ENCODE peak calls at places on chromosomes 12 and 14, in seven cellular contexts. S is ovary, U is breast epithelium, H is transverse colon, Z is IMR-90, F is heart left ventricle, E is thyroid gland. K is an unnamed sample. For H3K4me1 and H3K27me3, the result is how much of the 10 kb centered on the place peaks cover.

GRCh38 chr12:50637870-50638481 is 125.9 kb upstream of the ATF1 start:
- DNase-seq in S (no peak), U (no peak), H (no peak), Z (peak), F (no peak), E (no peak), K (no peak)

GRCh38 chr14:76726551-76726961 is 34.7 kb upstream of the VASH1 start:
- DNase-seq in S (no peak), U (no peak), H (no peak), Z (no peak), F (peak), E (no peak), K (no peak)

GRCh38 chr14:89435527-89436273 is 18.7 kb upstream of the FOXN3 start:
- DNase-seq in S (peak), U (no peak), H (no peak), Z (no peak), F (no peak), E (no peak), K (no peak)

GRCh38 chr12:40733871-40734270 is 41.6 kb downstream of the CNTN1 start:
- DNase-seq in S (no peak), U (no peak), H (no peak), Z (no peak), F (no peak), E (no peak), K (no peak)

GRCh38 chr12:53174881-53175491 is 5.5 kb upstream of the ZNF740 start:
- DNase-seq in S (no peak), U (peak), H (no peak), Z (peak), F (no peak), E (no peak), K (peak)

GRCh38 chr12:131710464-131711457 is at the start of gene SFSWAP:
- DNase-seq in S (peak), U (peak), H (peak), Z (peak), F (peak), E (peak), K (peak)

GRCh38 chr12:27619308-27619707 is 76.9 kb upstream of the REP15 start:
- DNase-seq in S (no peak), U (no peak), H (no peak), Z (peak), F (no peak), E (no peak), K (no peak)

GRCh38 chr12:100311317-100311716 is 44.3 kb downstream of the SCYL2 start:
- DNase-seq in S (no peak), U (no peak), H (no peak), Z (no peak), F (no peak), E (no peak), K (no peak)

GRCh38 chr12:80412343-80412953 is 31.6 kb upstream of the PTPRQ start:
- DNase-seq in S (no peak), U (no peak), H (no peak), Z (peak), F (no peak), E (no peak), K (peak)

GRCh38 chr12:93427779-93428564 is 13.8 kb downstream of the UBE2N start:
- DNase-seq in S (no peak), U (no peak), H (no peak), Z (peak), F (no peak), E (peak), K (no peak)

GRCh38 chr12:93429448-93429847 is 12.3 kb downstream of the UBE2N start:
- DNase-seq in S (no peak), U (no peak), H (no peak), Z (no peak), F (no peak), E (no peak), K (peak)

GRCh38 chr12:93429852-93430251 is 11.9 kb downstream of the UBE2N start:
- DNase-seq in S (no peak), U (no peak), H (no peak), Z (no peak), F (no peak), E (no peak), K (no peak)

GRCh38 chr12:93425736-93426363 is 15.9 kb downstream of the UBE2N start:
- DNase-seq in S (no peak), U (no peak), H (no peak), Z (no peak), F (no peak), E (no peak), K (no peak)

DNA sequence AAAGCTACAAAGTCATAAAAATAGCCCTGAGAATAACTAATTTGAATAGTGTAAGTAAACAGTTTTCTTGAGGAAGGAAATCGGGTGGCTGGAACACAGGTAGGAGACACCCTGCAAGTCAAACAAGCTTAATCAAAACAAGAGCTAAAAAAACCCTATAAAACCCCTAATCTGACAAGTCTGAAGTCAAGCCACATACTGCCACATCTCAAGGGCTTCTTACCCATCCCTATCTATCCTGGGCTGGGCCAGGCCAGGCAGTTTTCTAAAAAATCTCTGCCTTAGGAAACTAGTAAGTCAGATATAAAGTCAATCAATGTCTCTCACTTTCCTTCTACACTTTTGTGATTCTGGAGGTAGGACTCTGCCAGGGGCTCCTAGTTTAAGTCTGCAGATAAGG is 15.3 kb downstream of the UBE2N start:
- DNase-seq in S (no peak), U (no peak), H (no peak), Z (no peak), F (no peak), E (no peak), K (no peak)
- H3K4me1 ChIP-seq in S (under half), U (under half), H (under half), Z (under half), F (half or more), E (half or more), K (under half)

DNA sequence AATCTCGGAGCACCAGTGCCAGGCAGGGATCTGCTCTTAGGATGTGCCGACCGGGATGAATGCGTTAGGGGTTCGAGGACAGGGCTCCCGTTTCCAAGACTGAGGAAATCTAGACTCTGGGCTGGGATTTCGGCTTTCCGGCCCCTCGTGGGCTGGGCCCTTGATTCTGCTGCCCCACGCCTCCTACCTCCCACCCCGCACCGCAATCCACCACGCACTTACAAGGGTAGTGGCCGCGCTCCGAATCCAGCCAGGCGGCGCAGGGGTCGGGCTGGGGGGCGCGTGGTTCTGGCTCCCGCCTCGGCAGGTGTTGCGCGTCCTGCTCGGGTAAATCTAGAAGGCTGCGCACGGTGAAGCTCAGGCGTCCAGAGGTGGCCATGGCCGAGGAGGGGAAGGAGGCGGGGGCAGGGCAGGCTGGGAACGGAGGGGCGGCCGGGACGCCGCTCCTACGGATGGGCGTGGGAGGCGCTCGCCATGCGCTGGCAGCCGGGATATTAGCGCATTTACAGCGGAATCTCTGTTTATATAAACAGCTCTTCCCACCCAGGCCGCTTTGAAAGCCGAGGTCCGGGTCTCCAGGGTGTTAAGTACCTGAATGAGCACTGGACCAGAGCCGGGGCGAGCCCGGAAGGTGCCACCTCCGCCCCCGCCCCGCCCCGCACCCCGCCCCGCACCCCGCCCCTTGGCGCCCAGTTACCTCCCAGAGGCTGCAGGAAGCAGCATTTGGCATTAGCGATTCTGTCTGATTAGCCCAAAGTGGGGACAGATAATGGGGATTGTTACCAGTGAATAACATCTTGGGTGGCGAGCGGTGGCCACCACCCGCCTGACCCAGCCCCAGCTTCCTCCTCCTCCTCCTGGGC is at the start of gene NKX2-8:
- DNase-seq in S (no peak), U (no peak), H (no peak), Z (no peak), F (no peak), E (peak), K (no peak)
- H3K27me3 ChIP-seq in S (under half), U (half or more), H (half or more), Z (half or more), F (half or more), E (under half), K (under half)

GRCh38 chr12:47819902-47820630 is at the start of gene HDAC7:
- DNase-seq in S (peak), U (peak), H (peak), Z (peak), F (peak), E (peak), K (peak)
- TF ChIP-seq POLR2A in S (peak), U (no peak), H (no peak), Z (no peak), F (peak), E (no peak), K (peak)

DNA sequence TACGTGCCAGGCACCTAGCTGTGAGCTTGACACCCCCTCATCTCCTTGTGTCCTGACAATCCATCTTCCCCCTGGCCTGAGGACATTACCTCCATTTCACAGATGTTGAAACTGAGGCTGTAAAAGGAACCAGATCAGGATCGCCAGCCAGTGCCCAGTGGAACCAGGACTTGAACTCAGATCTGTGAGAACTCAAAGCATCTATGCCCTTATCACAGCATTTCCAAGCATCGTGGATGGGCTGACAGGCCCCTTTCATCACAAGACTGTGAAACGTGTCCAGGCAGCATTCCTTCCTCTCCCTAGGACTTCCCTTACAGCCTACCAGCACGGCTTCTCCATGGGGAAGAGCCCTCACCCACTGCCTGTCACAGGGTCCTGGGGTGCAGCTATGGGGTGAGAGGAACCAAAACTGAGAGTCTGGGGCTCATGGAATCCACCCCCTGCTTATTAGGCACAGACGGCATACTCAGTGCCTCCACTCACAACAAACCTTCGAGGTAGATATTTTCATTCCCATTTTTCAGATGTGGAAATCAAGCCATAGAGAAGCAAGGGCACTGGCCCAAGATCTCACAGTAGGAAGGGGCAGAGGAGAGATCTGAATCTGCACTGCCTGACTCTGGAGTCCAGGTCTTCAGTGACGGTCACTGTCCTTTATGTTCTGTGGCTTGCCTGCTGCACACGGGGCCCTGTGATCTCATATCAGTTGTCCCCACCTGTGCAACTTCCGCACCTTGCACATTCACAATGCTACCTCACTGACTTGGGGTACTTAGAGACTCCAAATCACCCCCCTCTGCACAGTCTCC is 26.8 kb downstream of the CMKLR1 start:
- DNase-seq in S (no peak), U (no peak), H (no peak), Z (no peak), F (no peak), E (no peak), K (no peak)
- H3K4me1 ChIP-seq in S (under half), U (under half), H (under half), Z (under half), F (half or more), E (under half), K (under half)

DNA sequence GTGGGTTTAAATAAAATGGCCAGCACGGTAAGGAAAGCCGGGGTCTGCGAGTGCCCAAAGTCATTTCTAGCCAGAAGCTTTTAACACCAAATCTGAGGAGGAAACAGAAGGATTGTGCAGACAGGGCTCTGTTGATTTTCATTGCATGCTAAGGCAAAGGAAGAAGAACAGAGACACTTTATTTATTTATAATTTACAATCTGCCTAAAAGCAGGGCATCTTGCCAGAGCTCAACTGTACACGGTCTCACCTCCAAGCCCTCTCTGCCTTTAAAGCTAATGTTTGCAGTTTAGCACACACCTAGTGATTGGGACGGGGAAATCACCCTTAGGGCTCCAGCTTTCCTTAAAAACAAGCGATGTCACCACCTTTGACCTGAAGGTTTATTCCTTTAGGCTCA is 4.0 kb downstream of the KCNA5 start:
- DNase-seq in S (no peak), U (no peak), H (no peak), Z (no peak), F (no peak), E (no peak), K (no peak)
- H3K27me3 ChIP-seq in S (under half), U (under half), H (under half), Z (half or more), F (under half), E (under half), K (under half)

GRCh38 chr12:110124184-110124995 is at the start of gene IFT81:
- DNase-seq in S (peak), U (peak), H (peak), Z (peak), F (peak), E (peak), K (peak)
- TF ChIP-seq POLR2A in S (peak), U (peak), H (peak), Z (peak), F (peak), E (peak), K (peak)

DNA sequence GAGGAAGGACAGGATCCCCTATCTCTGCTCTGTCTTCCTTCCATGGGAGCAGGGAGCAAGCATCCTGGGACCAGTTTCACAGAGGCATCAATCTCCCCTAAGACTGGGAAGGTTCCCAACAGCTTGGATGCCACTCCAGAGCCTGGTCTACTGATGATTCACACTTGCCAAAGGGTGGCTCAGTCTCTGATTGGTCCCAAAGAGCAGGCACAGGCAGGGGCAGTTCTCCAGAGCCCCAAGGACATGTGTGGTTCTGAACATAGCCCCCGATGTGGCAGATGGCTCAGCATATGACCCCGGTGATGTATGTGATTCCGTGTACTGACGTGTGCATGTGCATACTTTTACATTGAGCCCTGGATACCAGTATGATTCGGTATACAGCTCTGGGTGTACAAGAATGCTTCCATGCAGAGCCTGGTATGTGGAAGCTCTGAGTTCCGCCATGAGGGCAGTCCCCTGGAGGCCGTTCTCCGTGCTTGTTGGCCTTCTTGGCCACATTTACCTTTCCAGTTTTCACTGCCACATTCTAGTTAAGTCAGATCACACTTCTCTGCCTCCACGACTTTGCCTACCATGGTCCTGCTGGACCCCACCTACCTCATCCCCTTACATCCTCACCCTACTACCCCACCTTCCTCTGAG is 21.2 kb downstream of the ITGA7 start:
- DNase-seq in S (peak), U (no peak), H (no peak), Z (no peak), F (no peak), E (no peak), K (no peak)
- H3K4me1 ChIP-seq in S (under half), U (under half), H (under half), Z (under half), F (under half), E (under half), K (under half)

GRCh38 chr12:48947727-48948126 is 9.6 kb downstream of the ARF3 start:
- DNase-seq in S (no peak), U (no peak), H (peak), Z (no peak), F (no peak), E (no peak), K (no peak)
- H3K27me3 ChIP-seq in S (under half), U (under half), H (under half), Z (under half), F (under half), E (under half), K (under half)

GRCh38 chr12:124747426-124748161 is 116.1 kb downstream of the SCARB1 start:
- DNase-seq in S (no peak), U (no peak), H (peak), Z (peak), F (no peak), E (no peak), K (no peak)

GRCh38 chr12:124744659-124745467 is 118.8 kb downstream of the SCARB1 start:
- DNase-seq in S (no peak), U (no peak), H (no peak), Z (no peak), F (no peak), E (no peak), K (no peak)

GRCh38 chr12:124745468-124745890 is 118.2 kb downstream of the SCARB1 start:
- DNase-seq in S (no peak), U (no peak), H (no peak), Z (no peak), F (no peak), E (no peak), K (no peak)

GRCh38 chr12:124746649-124747425 is 116.8 kb downstream of the SCARB1 start:
- DNase-seq in S (no peak), U (no peak), H (no peak), Z (no peak), F (no peak), E (no peak), K (no peak)

DNA sequence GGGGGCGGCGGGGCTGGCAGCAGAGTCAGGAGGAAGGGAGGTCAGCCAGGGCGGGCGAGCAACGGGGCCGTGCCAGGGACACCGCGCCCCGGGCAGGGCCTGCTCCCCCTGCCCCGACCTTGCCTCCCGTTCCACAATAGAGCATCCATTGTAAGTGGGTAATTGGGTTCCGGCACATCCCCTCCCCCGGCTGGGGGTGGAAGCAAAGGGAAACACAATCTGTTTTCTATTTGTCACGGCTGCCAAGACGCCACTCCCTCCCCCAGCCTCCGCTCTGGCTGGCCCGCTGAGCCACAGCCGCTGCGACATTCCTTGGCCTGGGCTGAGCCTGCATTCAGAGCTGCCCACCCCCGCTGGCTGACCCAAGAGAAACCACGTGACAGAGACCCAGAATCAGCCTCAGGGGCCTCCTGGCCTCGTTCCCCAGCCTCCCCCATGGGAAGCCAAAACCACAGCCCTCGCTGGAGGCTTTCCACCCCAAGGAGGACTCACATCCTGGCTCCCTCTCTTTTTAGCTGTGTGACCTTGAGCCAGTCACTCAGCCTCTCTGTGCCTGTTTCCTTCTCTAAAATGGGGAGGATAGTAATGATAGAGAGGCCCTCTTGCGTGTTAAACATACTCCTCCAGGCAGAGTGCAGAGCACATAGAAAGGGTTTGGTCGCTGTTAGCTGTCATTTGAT is 117.6 kb downstream of the SCARB1 start:
- DNase-seq in S (peak), U (peak), H (peak), Z (peak), F (peak), E (peak), K (peak)
- TF ChIP-seq POLR2A in S (no peak), U (no peak), H (no peak), Z (no peak), F (peak), E (no peak), K (peak)

GRCh38 chr14:64760916-64761315 is 56.7 kb downstream of the PLEKHG3 start:
- DNase-seq in S (peak), U (no peak), H (no peak), Z (no peak), F (no peak), E (no peak), K (no peak)

GRCh38 chr14:64762044-64763034 is 58.1 kb downstream of the PLEKHG3 start:
- DNase-seq in S (peak), U (no peak), H (peak), Z (peak), F (peak), E (peak), K (peak)

GRCh38 chr14:64763089-64763782 is 59.0 kb downstream of the PLEKHG3 start:
- DNase-seq in S (peak), U (no peak), H (no peak), Z (no peak), F (peak), E (no peak), K (no peak)

GRCh38 chr14:64760146-64760755 is 56.0 kb downstream of the PLEKHG3 start:
- DNase-seq in S (peak), U (no peak), H (peak), Z (peak), F (peak), E (peak), K (no peak)

DNA sequence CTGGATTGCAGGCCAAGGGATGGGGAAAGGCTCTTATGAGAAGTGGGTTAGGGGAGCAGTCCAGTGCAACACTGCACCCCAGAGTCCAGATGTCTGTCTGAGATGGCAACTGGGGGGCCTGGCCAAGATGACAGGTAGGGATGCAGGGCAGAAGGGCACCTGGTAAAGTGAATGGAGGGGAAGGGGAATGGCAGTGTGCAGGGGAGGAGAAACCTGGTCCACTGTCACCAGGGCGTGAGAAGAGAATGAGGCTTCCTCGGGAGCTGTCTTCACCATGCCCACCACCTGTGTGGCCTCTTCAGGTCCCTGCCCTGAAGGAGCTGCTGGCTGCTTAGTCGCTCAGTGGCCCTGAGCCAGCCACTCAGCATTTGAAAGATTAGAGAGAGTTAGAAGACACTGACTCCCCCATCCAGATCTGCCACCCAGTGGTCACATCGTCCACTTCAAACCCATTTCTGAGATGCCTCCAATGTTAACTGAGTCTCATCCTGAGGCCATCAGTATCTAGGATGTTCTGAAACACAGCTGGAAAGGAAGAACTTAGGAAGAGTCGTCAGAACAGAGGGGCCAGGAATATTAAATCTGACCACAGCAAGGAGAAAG is 57.3 kb downstream of the PLEKHG3 start:
- DNase-seq in S (peak), U (no peak), H (no peak), Z (peak), F (peak), E (peak), K (no peak)
- H3K4me1 ChIP-seq in S (under half), U (under half), H (under half), Z (half or more), F (half or more), E (under half), K (under half)